ENCODE peak calls at places on chromosomes 7 and 10, in eight cellular contexts. One of them, this sample, is unnamed.
A peak's percentile ranks its signal among the peaks of the same experiment; 100 is the strongest.

GRCh38 chr7:21642422-21642821 is 99.6 kb downstream of the DNAH11 start:
- DNase-seq in globus pallidus: no peak
- DNase-seq in GM18507: no peak
- DNase-seq in RPMI7951: no peak
- DNase-seq in GM23338: peak; percentile 8
- DNase-seq in NCI-H748 treated with DMSO at 0.1 percent for 48 hours: no peak
- DNase-seq in heart right ventricle: no peak
- DNase-seq in ELF-1: peak; percentile 69
- DNase-seq in this sample: peak; percentile 2

GRCh38 chr10:905503-905902 is 26.0 kb downstream of the LARP4B start:
- DNase-seq in globus pallidus: no peak
- DNase-seq in GM18507: no peak
- DNase-seq in RPMI7951: no peak
- DNase-seq in GM23338: no peak
- DNase-seq in NCI-H748 treated with DMSO at 0.1 percent for 48 hours: no peak
- DNase-seq in heart right ventricle: no peak
- DNase-seq in ELF-1: no peak
- DNase-seq in this sample: peak; percentile 12

GRCh38 chr7:91212592-91212991 is 51.6 kb upstream of the FZD1 start:
- DNase-seq in globus pallidus: no peak
- DNase-seq in GM18507: no peak
- DNase-seq in RPMI7951: no peak
- DNase-seq in GM23338: no peak
- DNase-seq in NCI-H748 treated with DMSO at 0.1 percent for 48 hours: no peak
- DNase-seq in heart right ventricle: no peak
- DNase-seq in ELF-1: peak; percentile 10
- DNase-seq in this sample: no peak

GRCh38 chr10:6593140-6593740 is 13.2 kb upstream of the PRKCQ start:
- DNase-seq in globus pallidus: no peak
- DNase-seq in GM18507: no peak
- DNase-seq in RPMI7951: peak; percentile 17
- DNase-seq in GM23338: no peak
- DNase-seq in NCI-H748 treated with DMSO at 0.1 percent for 48 hours: no peak
- DNase-seq in heart right ventricle: no peak
- DNase-seq in ELF-1: peak; percentile 73
- DNase-seq in this sample: no peak

GRCh38 chr10:88897019-88897853 is 17.2 kb downstream of the STAMBPL1 start:
- DNase-seq in globus pallidus: no peak
- DNase-seq in GM18507: no peak
- DNase-seq in RPMI7951: peak; percentile 81
- DNase-seq in GM23338: no peak
- DNase-seq in NCI-H748 treated with DMSO at 0.1 percent for 48 hours: no peak
- DNase-seq in heart right ventricle: no peak
- DNase-seq in ELF-1: peak; percentile 57
- DNase-seq in this sample: no peak

GRCh38 chr7:92835851-92836488 is 403 bp downstream of the CDK6 start:
- DNase-seq in globus pallidus: no peak
- DNase-seq in GM18507: no peak
- DNase-seq in RPMI7951: peak; percentile 36
- DNase-seq in GM23338: no peak
- DNase-seq in NCI-H748 treated with DMSO at 0.1 percent for 48 hours: no peak
- DNase-seq in heart right ventricle: peak; percentile 20
- DNase-seq in ELF-1: no peak
- DNase-seq in this sample: no peak

GRCh38 chr7:150948791-150949251 is 29.3 kb downstream of the KCNH2 start:
- DNase-seq in globus pallidus: no peak
- DNase-seq in GM18507: no peak
- DNase-seq in RPMI7951: no peak
- DNase-seq in GM23338: no peak
- DNase-seq in NCI-H748 treated with DMSO at 0.1 percent for 48 hours: no peak
- DNase-seq in heart right ventricle: no peak
- DNase-seq in ELF-1: no peak
- DNase-seq in this sample: no peak

GRCh38 chr7:143384148-143384547 is 3.0 kb downstream of the ZYX start:
- DNase-seq in globus pallidus: no peak
- DNase-seq in GM18507: no peak
- DNase-seq in RPMI7951: peak; percentile 49
- DNase-seq in GM23338: no peak
- DNase-seq in NCI-H748 treated with DMSO at 0.1 percent for 48 hours: no peak
- DNase-seq in heart right ventricle: no peak
- DNase-seq in ELF-1: no peak
- DNase-seq in this sample: no peak

GRCh38 chr10:91471602-91472001 is 61.5 kb downstream of the HECTD2 start:
- DNase-seq in globus pallidus: no peak
- DNase-seq in GM18507: no peak
- DNase-seq in RPMI7951: no peak
- DNase-seq in GM23338: no peak
- DNase-seq in NCI-H748 treated with DMSO at 0.1 percent for 48 hours: no peak
- DNase-seq in heart right ventricle: no peak
- DNase-seq in ELF-1: no peak
- DNase-seq in this sample: no peak

GRCh38 chr10:4498763-4499251 is 327.2 kb upstream of the AKR1E2 start:
- DNase-seq in globus pallidus: no peak
- DNase-seq in GM18507: no peak
- DNase-seq in RPMI7951: peak; percentile 90
- DNase-seq in GM23338: no peak
- DNase-seq in NCI-H748 treated with DMSO at 0.1 percent for 48 hours: no peak
- DNase-seq in heart right ventricle: peak; percentile 23
- DNase-seq in ELF-1: no peak
- DNase-seq in this sample: peak; percentile 63

GRCh38 chr10:76050291-76050625 is 618.8 kb downstream of the LRMDA start:
- DNase-seq in globus pallidus: no peak
- DNase-seq in GM18507: no peak
- DNase-seq in RPMI7951: no peak
- DNase-seq in GM23338: no peak
- DNase-seq in NCI-H748 treated with DMSO at 0.1 percent for 48 hours: no peak
- DNase-seq in heart right ventricle: no peak
- DNase-seq in ELF-1: no peak
- DNase-seq in this sample: no peak

GRCh38 chr7:36749282-36749960 is 25.1 kb upstream of the AOAH start:
- DNase-seq in globus pallidus: no peak
- DNase-seq in GM18507: no peak
- DNase-seq in RPMI7951: no peak
- DNase-seq in GM23338: no peak
- DNase-seq in NCI-H748 treated with DMSO at 0.1 percent for 48 hours: no peak
- DNase-seq in heart right ventricle: no peak
- DNase-seq in ELF-1: no peak
- DNase-seq in this sample: no peak

GRCh38 chr10:118471863-118472262 is 123.6 kb downstream of the PRLHR start:
- DNase-seq in globus pallidus: no peak
- DNase-seq in GM18507: no peak
- DNase-seq in RPMI7951: peak; percentile 69
- DNase-seq in GM23338: no peak
- DNase-seq in NCI-H748 treated with DMSO at 0.1 percent for 48 hours: no peak
- DNase-seq in heart right ventricle: no peak
- DNase-seq in ELF-1: no peak
- DNase-seq in this sample: no peak

GRCh38 chr7:92987095-92987494 is 130.7 kb downstream of the SAMD9 start:
- DNase-seq in globus pallidus: no peak
- DNase-seq in GM18507: no peak
- DNase-seq in RPMI7951: no peak
- DNase-seq in GM23338: no peak
- DNase-seq in NCI-H748 treated with DMSO at 0.1 percent for 48 hours: no peak
- DNase-seq in heart right ventricle: no peak
- DNase-seq in ELF-1: no peak
- DNase-seq in this sample: peak; percentile 72

GRCh38 chr10:114652402-114653368 is 5.4 kb downstream of the ABLIM1 start:
- DNase-seq in globus pallidus: no peak
- DNase-seq in GM18507: no peak
- DNase-seq in RPMI7951: no peak
- DNase-seq in GM23338: no peak
- DNase-seq in NCI-H748 treated with DMSO at 0.1 percent for 48 hours: no peak
- DNase-seq in heart right ventricle: peak; percentile 41
- DNase-seq in ELF-1: no peak
- DNase-seq in this sample: no peak

GRCh38 chr10:22932626-22933370 is 4.9 kb downstream of the ARMC3 start:
- DNase-seq in globus pallidus: no peak
- DNase-seq in GM18507: no peak
- DNase-seq in RPMI7951: no peak
- DNase-seq in GM23338: no peak
- DNase-seq in NCI-H748 treated with DMSO at 0.1 percent for 48 hours: no peak
- DNase-seq in heart right ventricle: no peak
- DNase-seq in ELF-1: no peak
- DNase-seq in this sample: no peak

GRCh38 chr7:1948887-1949680 is 279.0 kb downstream of the ELFN1 start:
- DNase-seq in globus pallidus: no peak
- DNase-seq in GM18507: no peak
- DNase-seq in RPMI7951: no peak
- DNase-seq in GM23338: no peak
- DNase-seq in NCI-H748 treated with DMSO at 0.1 percent for 48 hours: no peak
- DNase-seq in heart right ventricle: no peak
- DNase-seq in ELF-1: no peak
- DNase-seq in this sample: no peak

GRCh38 chr10:71218046-71218832 is 5.9 kb downstream of the UNC5B start:
- DNase-seq in globus pallidus: no peak
- DNase-seq in GM18507: no peak
- DNase-seq in RPMI7951: peak; percentile 73
- DNase-seq in GM23338: no peak
- DNase-seq in NCI-H748 treated with DMSO at 0.1 percent for 48 hours: peak; percentile 11
- DNase-seq in heart right ventricle: no peak
- DNase-seq in ELF-1: no peak
- DNase-seq in this sample: no peak

GRCh38 chr7:105656922-105657521 is 75.7 kb upstream of the EFCAB10 start:
- DNase-seq in globus pallidus: no peak
- DNase-seq in GM18507: peak; percentile 39
- DNase-seq in RPMI7951: peak; percentile 37
- DNase-seq in GM23338: peak; percentile 95
- DNase-seq in NCI-H748 treated with DMSO at 0.1 percent for 48 hours: no peak
- DNase-seq in heart right ventricle: no peak
- DNase-seq in ELF-1: peak; percentile 86
- DNase-seq in this sample: no peak